ENCODE peak calls at places on chromosomes 3 and 15, in six cellular contexts. X, Z, Q, P, F and H are unnamed samples.

GRCh38 chr3:126982522-126983175 is at the start of gene PLXNA1:
- DNase-seq in Z (peak; percentile 81), P (peak; percentile 84), X (peak; percentile 38), F (peak; percentile 96), Q (peak; percentile 88), H (peak; percentile 88)

GRCh38 chr3:126934149-126934548 is 48.8 kb upstream of the PLXNA1 start:
- DNase-seq in F (no peak), Z (no peak), Q (peak; percentile 30), P (no peak), X (no peak), H (no peak)

GRCh38 chr15:98728107-98728810 is 79.9 kb downstream of the IGF1R start:
- DNase-seq in P (no peak), Q (no peak), F (peak; percentile 57), Z (peak; percentile 22), X (no peak), H (no peak)

GRCh38 chr3:127848131-127849129 is 26.1 kb upstream of the MGLL start:
- DNase-seq in F (no peak), Z (no peak), P (no peak), X (peak; percentile 21), Q (no peak), H (no peak)

GRCh38 chr3:157423337-157423736 is 13.3 kb upstream of the PTX3 start:
- DNase-seq in F (no peak), Z (no peak), Q (no peak), P (no peak), X (no peak), H (no peak)

GRCh38 chr15:66593219-66593780 is 27.5 kb upstream of the LCTL start:
- DNase-seq in F (no peak), P (no peak), Q (no peak), X (no peak), Z (no peak), H (no peak)

GRCh38 chr15:31504462-31504839 is 177.8 kb downstream of the KLF13 start:
- DNase-seq in F (no peak), X (no peak), Z (no peak), Q (no peak), P (no peak), H (no peak)

GRCh38 chr15:68347392-68347791 is 69.8 kb downstream of the FEM1B start:
- DNase-seq in Z (no peak), X (no peak), F (no peak), Q (no peak), P (no peak), H (no peak)

GRCh38 chr3:66393486-66394260 is 107.1 kb downstream of the LRIG1 start:
- DNase-seq in P (no peak), X (no peak), Q (peak; percentile 44), F (no peak), Z (no peak), H (peak; percentile 37)

GRCh38 chr15:63971427-63971805 is 74.9 kb downstream of the DAPK2 start:
- DNase-seq in Q (no peak), F (no peak), P (peak; percentile 73), Z (no peak), X (no peak), H (no peak)

GRCh38 chr15:92846716-92847115 is 53.4 kb upstream of the CHD2 start:
- DNase-seq in Z (no peak), Q (no peak), X (no peak), P (no peak), F (no peak), H (no peak)

GRCh38 chr15:82540055-82540983 is at the start of gene RPS17:
- DNase-seq in Q (peak; percentile 98), P (peak; percentile 98), Z (peak; percentile 97), X (peak; percentile 94), F (peak; percentile 99), H (peak; percentile 97)
- TF ChIP-seq EP300 in Q (peak; percentile 3), P (peak; percentile 25), Z (no peak), X (peak; percentile 58), F (no peak), H (no peak)

DNA sequence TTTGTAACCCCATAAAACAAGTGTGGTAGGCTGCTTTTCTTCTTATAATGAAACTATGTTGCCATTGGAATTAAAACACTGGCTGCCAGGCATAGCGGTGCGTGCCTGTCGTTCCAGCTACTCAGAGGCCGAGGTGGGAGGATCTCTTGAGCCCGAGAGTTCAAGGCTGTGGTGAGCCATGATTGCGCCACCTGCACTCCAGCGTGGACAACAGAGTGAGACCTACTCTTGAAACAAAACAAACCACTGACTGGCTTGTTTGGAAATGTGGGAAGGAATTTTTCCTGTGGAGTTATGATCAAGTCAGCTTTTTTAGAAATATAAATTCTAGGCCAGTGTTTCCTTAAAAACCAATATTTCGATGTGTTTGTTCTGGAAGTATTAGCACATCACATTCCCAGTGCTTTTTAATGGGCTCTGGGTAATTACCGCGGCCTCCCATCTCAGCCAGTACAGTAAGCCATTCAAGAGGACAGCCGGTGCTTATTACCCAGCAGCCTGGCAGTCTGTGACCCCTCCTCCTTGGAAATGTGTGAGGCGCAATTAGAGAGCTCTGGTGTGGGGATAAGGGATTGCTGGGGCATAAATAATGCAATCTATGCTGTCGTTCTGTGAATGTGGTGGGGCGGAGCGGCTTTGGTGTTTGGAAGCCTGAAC is 58.3 kb upstream of the TRAK1 start:
- DNase-seq in Q (peak; percentile 93), P (peak; percentile 55), Z (peak; percentile 29), F (no peak), X (peak; percentile 80), H (peak; percentile 91)
- TF ChIP-seq EP300 in Q (no peak), P (no peak), Z (no peak), F (peak; percentile 39), X (no peak), H (no peak)

GRCh38 chr3:20700702-20701101 is 514.7 kb upstream of the SGO1 start:
- DNase-seq in X (no peak), P (no peak), F (no peak), Q (no peak), Z (no peak), H (no peak)
- TF ChIP-seq EP300 in X (no peak), P (no peak), F (no peak), Q (no peak), Z (no peak), H (no peak)

DNA sequence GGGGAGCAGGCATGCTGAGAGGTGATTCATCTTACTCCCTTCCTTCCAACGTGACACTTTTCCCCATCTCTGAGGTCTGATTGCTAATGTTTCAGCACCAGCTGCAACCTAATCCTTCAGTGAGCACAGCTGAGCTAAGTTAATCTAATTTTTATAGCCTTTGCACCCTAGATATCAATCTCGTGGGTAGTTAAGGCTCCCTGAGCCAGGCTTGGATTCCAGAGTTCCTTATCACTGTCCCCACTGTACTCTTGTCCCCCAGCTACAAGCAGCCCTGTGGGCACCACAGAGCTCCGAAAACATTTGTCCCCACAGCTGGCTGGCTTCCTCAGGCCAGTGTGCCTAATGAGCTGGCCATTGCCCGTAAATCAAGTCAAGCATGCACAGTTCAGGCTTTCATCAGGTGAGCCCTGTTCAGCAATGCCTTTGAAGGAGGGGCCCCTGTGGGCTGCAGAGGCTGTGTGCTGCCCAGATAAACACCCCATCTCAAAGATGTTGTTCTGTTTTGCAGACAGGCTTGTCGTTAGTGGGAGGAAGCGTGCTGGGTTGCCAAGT is 376.9 kb upstream of the RASGRP1 start:
- DNase-seq in Z (no peak), P (no peak), Q (no peak), F (no peak), X (no peak), H (no peak)
- TF ChIP-seq EP300 in Z (no peak), P (no peak), Q (no peak), F (no peak), X (no peak), H (no peak)